ENCODE peak calls at places on chromosomes 12 and 14, in four cellular contexts. E is neural progenitor cell, D is cardiac muscle cell, G is A549. L is an unnamed sample.

GRCh38 chr12:110431957-110432587 is 18.1 kb downstream of the ARPC3 start:
- DNase-seq in E (no peak), D (no peak), G (no peak), L (no peak)

GRCh38 chr14:71497645-71498086 is 434.6 kb upstream of the RGS6 start:
- DNase-seq in G (no peak), D (peak; percentile 23), E (no peak), L (peak; percentile 81)

GRCh38 chr14:78758333-78758732 is 588.2 kb downstream of the NRXN3 start:
- DNase-seq in G (peak; percentile 56), D (peak; percentile 11), E (peak; percentile 59), L (peak; percentile 36)

GRCh38 chr14:26867171-26867757 is 269.4 kb upstream of the NOVA1 start:
- DNase-seq in E (peak; percentile 17), D (no peak), G (peak; percentile 74), L (no peak)

GRCh38 chr12:56994231-56994746 is 12.1 kb downstream of the ZBTB39 start:
- DNase-seq in G (no peak), D (no peak), E (no peak), L (no peak)

GRCh38 chr12:119448737-119449136 is 114.2 kb downstream of the CCDC60 start:
- DNase-seq in G (no peak), E (no peak), D (no peak), L (no peak)

GRCh38 chr14:23915559-23915958 is 38.0 kb upstream of the DHRS4 start:
- DNase-seq in D (no peak), E (no peak), G (no peak), L (no peak)

GRCh38 chr12:3213171-3213570 is 136.0 kb downstream of the TSPAN9 start:
- DNase-seq in G (no peak), D (no peak), E (peak; percentile 42), L (no peak)

GRCh38 chr12:47560408-47560807 is 145.4 kb downstream of the RPAP3 start:
- DNase-seq in D (no peak), G (no peak), E (no peak), L (no peak)

GRCh38 chr14:30242742-30243141 is 315.1 kb upstream of the PRKD1 start:
- DNase-seq in G (no peak), D (no peak), E (no peak), L (no peak)

GRCh38 chr14:99946652-99947489 is 118.4 kb upstream of the EVL start:
- DNase-seq in E (peak; percentile 64), G (no peak), D (peak; percentile 18), L (no peak)

GRCh38 chr14:54002653-54003052 is 46.0 kb upstream of the BMP4 start:
- DNase-seq in E (no peak), D (peak; percentile 25), G (no peak), L (no peak)

GRCh38 chr12:2924019-2924418 is 33.3 kb downstream of the TULP3 start:
- DNase-seq in G (no peak), E (no peak), D (peak; percentile 37), L (peak; percentile 31)

GRCh38 chr12:31895449-31896150 is 63.6 kb upstream of the RESF1 start:
- DNase-seq in D (no peak), E (no peak), G (no peak), L (no peak)

GRCh38 chr14:93085916-93086315 is 29.8 kb downstream of the ITPK1 start:
- DNase-seq in E (peak; percentile 85), D (no peak), G (peak; percentile 16), L (no peak)

GRCh38 chr14:92880851-92881250 is 42.1 kb upstream of the CHGA start:
- DNase-seq in D (peak; percentile 65), G (peak; percentile 37), E (peak; percentile 69), L (no peak)

GRCh38 chr12:64560395-64561301 is 49.6 kb upstream of the RASSF3 start:
- DNase-seq in D (peak; percentile 90), G (peak; percentile 61), E (peak; percentile 40), L (peak; percentile 93)

GRCh38 chr14:29749327-29749726 is 178.3 kb downstream of the PRKD1 start:
- DNase-seq in E (no peak), G (peak; percentile 23), D (peak; percentile 66), L (peak; percentile 43)

GRCh38 chr12:111443586-111443985 is 37.9 kb downstream of the SH2B3 start:
- DNase-seq in G (no peak), D (no peak), E (no peak), L (no peak)

GRCh38 chr14:101982621-101983020 is 18.2 kb downstream of the DYNC1H1 start:
- DNase-seq in D (no peak), G (no peak), E (no peak), L (no peak)

GRCh38 chr12:104372048-104372720 is 68.6 kb downstream of the EID3 start:
- DNase-seq in D (no peak), E (no peak), G (peak; percentile 72), L (no peak)

GRCh38 chr14:66650491-66650911 is 142.6 kb downstream of the GPHN start:
- DNase-seq in G (no peak), D (peak; percentile 45), E (no peak), L (no peak)

GRCh38 chr14:69658664-69659261 is 47.4 kb downstream of the SUSD6 start:
- DNase-seq in G (no peak), D (no peak), E (no peak), L (no peak)

GRCh38 chr12:99200711-99201384 is 446.7 kb upstream of the GARIN6 start:
- DNase-seq in D (no peak), G (no peak), E (no peak), L (no peak)

GRCh38 chr12:92602476-92602875 is 100.3 kb upstream of the PLEKHG7 start:
- DNase-seq in D (peak; percentile 91), G (peak; percentile 82), E (no peak), L (peak; percentile 60)

GRCh38 chr14:75979641-75980422 is 2.0 kb downstream of the TGFB3 start:
- DNase-seq in G (no peak), E (no peak), D (peak; percentile 40), L (no peak)

GRCh38 chr12:17571047-17571446 is 518.9 kb downstream of the RERGL start:
- DNase-seq in D (no peak), E (no peak), G (no peak), L (no peak)

GRCh38 chr12:4962539-4963486 is 53.1 kb downstream of the KCNA1 start:
- DNase-seq in G (no peak), E (no peak), D (peak; percentile 8), L (no peak)

GRCh38 chr12:27552235-27552634 is 28.2 kb downstream of the PPFIBP1 start:
- DNase-seq in E (no peak), G (no peak), D (no peak), L (no peak)

GRCh38 chr14:81434230-81434629 is 34.1 kb upstream of the STON2 start:
- DNase-seq in D (no peak), G (no peak), E (peak; percentile 24), L (no peak)

GRCh38 chr14:93987376-93987775 is 9.7 kb upstream of the CCDC197 start:
- DNase-seq in D (no peak), G (no peak), E (no peak), L (no peak)

GRCh38 chr12:114826233-114826632 is 142.3 kb upstream of the TBX3 start:
- DNase-seq in D (no peak), E (no peak), G (no peak), L (no peak)

GRCh38 chr12:27966870-27967269 is 5.7 kb downstream of the PTHLH start:
- DNase-seq in D (peak; percentile 95), G (peak; percentile 91), E (no peak), L (peak; percentile 91)

GRCh38 chr12:93938921-93939320 is 209.5 kb upstream of the PLXNC1 start:
- DNase-seq in D (no peak), E (no peak), G (no peak), L (no peak)

GRCh38 chr12:94873368-94874085 is 130.0 kb downstream of the NDUFA12 start:
- DNase-seq in D (no peak), E (peak; percentile 85), G (no peak), L (no peak)

GRCh38 chr14:84785997-84786396 is 743.9 kb upstream of the FLRT2 start:
- DNase-seq in D (no peak), E (no peak), G (no peak), L (no peak)

GRCh38 chr12:49093746-49094103 is 876 bp downstream of the DHH start:
- DNase-seq in E (peak; percentile 55), G (no peak), D (no peak), L (no peak)

GRCh38 chr12:49092816-49093406 is 1.7 kb downstream of the DHH start:
- DNase-seq in E (no peak), D (no peak), G (no peak), L (no peak)

GRCh38 chr12:49091836-49092085 is 2.8 kb downstream of the DHH start:
- DNase-seq in G (no peak), D (no peak), E (no peak), L (no peak)

GRCh38 chr12:49091056-49091835 is 3.4 kb downstream of the DHH start:
- DNase-seq in D (no peak), G (no peak), E (peak; percentile 38), L (no peak)

DNA sequence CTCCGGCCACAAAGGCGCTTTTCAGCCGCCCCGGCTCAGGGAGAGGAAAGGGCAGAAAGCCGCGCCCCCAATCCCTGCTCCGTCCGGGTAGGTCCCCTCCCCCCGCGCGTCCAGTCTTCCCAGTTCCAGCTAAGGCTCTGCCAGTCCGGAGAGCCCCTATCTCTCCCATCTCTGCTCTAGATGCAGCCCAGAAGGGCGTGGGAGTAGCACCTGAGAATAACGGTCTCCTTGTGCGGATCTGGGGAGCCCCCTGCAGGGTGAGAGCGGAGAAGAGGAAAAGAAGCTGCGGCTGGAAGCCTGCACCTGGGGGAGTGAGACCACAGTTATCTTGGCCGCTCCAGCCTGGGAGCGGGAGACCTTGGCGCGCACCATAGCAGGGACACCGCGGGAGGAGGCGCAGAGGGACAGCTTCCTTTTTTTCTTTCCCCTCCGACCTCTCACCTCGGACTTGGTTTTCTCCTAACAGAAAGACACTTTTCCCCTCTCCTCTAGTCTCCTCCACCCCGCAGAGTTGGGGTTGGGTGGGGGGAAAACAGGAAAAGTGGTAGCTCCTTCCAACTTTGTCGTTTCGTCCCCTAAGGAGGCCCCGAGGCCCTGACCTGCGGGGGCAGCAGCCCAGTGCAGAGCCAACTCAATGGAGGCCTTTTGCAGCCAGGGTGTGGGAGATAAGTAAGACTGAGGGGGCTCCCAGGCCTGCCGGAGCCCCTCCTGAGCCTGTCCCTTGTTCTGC is 2.4 kb downstream of the DHH start:
- DNase-seq in E (peak; percentile 90), G (peak; percentile 68), D (peak; percentile 66), L (no peak)
- H3K4me3 ChIP-seq in E (peak overlapping the region; percentile 45), G (peak overlapping the region; percentile 27), D (peak overlapping the region; percentile 23), L (peak overlapping the region; percentile 28)

GRCh38 chr12:54631988-54632728 is 2.5 kb downstream of the LACRT start:
- DNase-seq in E (peak; percentile 42), G (no peak), D (no peak), L (no peak)
- TF ChIP-seq CTCF in E (peak; percentile 49), G (no peak), D (peak; percentile 15), L (no peak)

GRCh38 chr12:8081228-8081920 is 700 bp upstream of the NECAP1 start:
- DNase-seq in E (no peak), D (no peak), G (peak; percentile 6), L (no peak)
- H3K4me3 ChIP-seq in E (peak overlapping the region; percentile 79), D (peak overlapping the region; percentile 97), G (peak overlapping the region; percentile 70), L (peak overlapping the region; percentile 96)

DNA sequence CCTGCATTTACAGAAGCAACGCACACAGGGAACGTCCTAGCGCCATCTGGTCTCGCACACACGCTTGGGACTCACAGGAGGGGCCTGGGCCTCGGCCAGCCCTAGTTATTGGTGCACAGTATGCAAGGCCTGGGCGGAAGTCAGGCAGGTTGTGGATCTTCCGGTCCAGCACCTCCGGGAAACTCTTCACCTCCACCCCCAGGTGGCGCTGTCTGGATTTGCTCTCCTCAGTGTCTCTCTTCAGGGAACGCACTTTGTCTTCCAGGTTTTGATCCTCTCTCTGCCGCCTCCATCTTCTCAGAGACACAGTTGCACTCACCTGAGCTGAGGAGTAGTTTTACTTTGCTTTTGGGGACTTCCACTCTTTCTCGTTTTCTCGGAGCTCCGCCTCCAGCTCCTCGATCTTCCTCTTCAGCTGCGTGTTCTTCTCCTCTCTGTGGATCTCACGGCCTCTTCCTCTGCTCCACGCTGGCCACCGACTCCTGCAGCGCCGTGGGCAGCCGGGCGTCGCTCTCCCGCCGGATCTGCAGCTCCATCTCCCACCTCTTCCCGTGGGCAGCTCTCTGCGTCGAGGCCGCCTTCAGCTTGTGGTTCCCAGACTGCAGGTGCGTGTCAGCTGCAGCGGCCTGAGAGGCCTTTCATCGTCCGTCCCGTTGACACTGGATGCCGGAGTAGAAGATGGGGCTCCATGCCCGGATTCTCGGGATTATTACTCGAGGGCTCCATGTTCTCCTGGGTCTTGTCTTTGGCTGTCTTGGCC is 933.8 kb downstream of the TMEM121 start:
- DNase-seq in D (no peak), G (peak; percentile 21), E (no peak), L (no peak)
- TF ChIP-seq CTCF in D (no peak), G (no peak), E (no peak), L (no peak)

L was measured in astrocyte of the cerebellum.